ENCODE peak calls at places on chromosomes 1 and 21, in eight cellular contexts. One of them, this sample, is unnamed.

GRCh38 chr1:167328762-167329483 is 108.2 kb downstream of the POU2F1 start:
- DNase-seq in kidney: no peak
- DNase-seq in right atrium auricular region: no peak
- DNase-seq in AG04450: no peak
- DNase-seq in fibroblast of pulmonary artery: peak; percentile 5
- DNase-seq in choroid plexus epithelial cell: no peak
- DNase-seq in naive thymus-derived CD4-positive, alpha-beta T cell: no peak
- DNase-seq in hepatocyte: no peak
- DNase-seq in this sample: no peak

GRCh38 chr1:157775101-157775870 is 1.6 kb downstream of the FCRL2 start:
- DNase-seq in kidney: no peak
- DNase-seq in right atrium auricular region: no peak
- DNase-seq in AG04450: no peak
- DNase-seq in fibroblast of pulmonary artery: no peak
- DNase-seq in choroid plexus epithelial cell: no peak
- DNase-seq in naive thymus-derived CD4-positive, alpha-beta T cell: no peak
- DNase-seq in hepatocyte: no peak
- DNase-seq in this sample: no peak

GRCh38 chr1:171403396-171403795 is 81.9 kb upstream of the PRRC2C start:
- DNase-seq in kidney: no peak
- DNase-seq in right atrium auricular region: no peak
- DNase-seq in AG04450: no peak
- DNase-seq in fibroblast of pulmonary artery: peak; percentile 12
- DNase-seq in choroid plexus epithelial cell: peak; percentile 28
- DNase-seq in naive thymus-derived CD4-positive, alpha-beta T cell: no peak
- DNase-seq in hepatocyte: no peak
- DNase-seq in this sample: no peak

GRCh38 chr1:181391297-181391905 is 91.9 kb upstream of the CACNA1E start:
- DNase-seq in kidney: no peak
- DNase-seq in right atrium auricular region: no peak
- DNase-seq in AG04450: no peak
- DNase-seq in fibroblast of pulmonary artery: no peak
- DNase-seq in choroid plexus epithelial cell: no peak
- DNase-seq in naive thymus-derived CD4-positive, alpha-beta T cell: no peak
- DNase-seq in hepatocyte: no peak
- DNase-seq in this sample: no peak

GRCh38 chr1:42756956-42757891 is 9.6 kb downstream of the P3H1 start:
- DNase-seq in kidney: no peak
- DNase-seq in right atrium auricular region: no peak
- DNase-seq in AG04450: peak; percentile 39
- DNase-seq in fibroblast of pulmonary artery: peak; percentile 76
- DNase-seq in choroid plexus epithelial cell: peak; percentile 85
- DNase-seq in naive thymus-derived CD4-positive, alpha-beta T cell: no peak
- DNase-seq in hepatocyte: peak; percentile 76
- DNase-seq in this sample: peak; percentile 69

GRCh38 chr1:157145081-157145480 is 6.9 kb upstream of the ETV3 start:
- DNase-seq in kidney: no peak
- DNase-seq in right atrium auricular region: no peak
- DNase-seq in AG04450: no peak
- DNase-seq in fibroblast of pulmonary artery: no peak
- DNase-seq in choroid plexus epithelial cell: no peak
- DNase-seq in naive thymus-derived CD4-positive, alpha-beta T cell: no peak
- DNase-seq in hepatocyte: no peak
- DNase-seq in this sample: no peak

GRCh38 chr1:36329817-36330216 is 6.4 kb upstream of the EVA1B start:
- DNase-seq in kidney: no peak
- DNase-seq in right atrium auricular region: no peak
- DNase-seq in AG04450: no peak
- DNase-seq in fibroblast of pulmonary artery: no peak
- DNase-seq in choroid plexus epithelial cell: no peak
- DNase-seq in naive thymus-derived CD4-positive, alpha-beta T cell: no peak
- DNase-seq in hepatocyte: no peak
- DNase-seq in this sample: no peak

GRCh38 chr21:34511154-34511553 is 856 bp downstream of the KCNE1 start:
- DNase-seq in kidney: no peak
- DNase-seq in right atrium auricular region: peak; percentile 53
- DNase-seq in AG04450: no peak
- DNase-seq in fibroblast of pulmonary artery: no peak
- DNase-seq in choroid plexus epithelial cell: no peak
- DNase-seq in naive thymus-derived CD4-positive, alpha-beta T cell: no peak
- DNase-seq in hepatocyte: no peak
- DNase-seq in this sample: no peak

GRCh38 chr1:208135354-208135753 is 108.8 kb downstream of the PLXNA2 start:
- DNase-seq in kidney: no peak
- DNase-seq in right atrium auricular region: no peak
- DNase-seq in AG04450: no peak
- DNase-seq in fibroblast of pulmonary artery: peak; percentile 54
- DNase-seq in choroid plexus epithelial cell: peak; percentile 73
- DNase-seq in naive thymus-derived CD4-positive, alpha-beta T cell: no peak
- DNase-seq in hepatocyte: no peak
- DNase-seq in this sample: peak; percentile 38

GRCh38 chr1:11701981-11702803 is 10.7 kb downstream of the DRAXIN start:
- DNase-seq in kidney: no peak
- DNase-seq in right atrium auricular region: no peak
- DNase-seq in AG04450: no peak
- DNase-seq in fibroblast of pulmonary artery: no peak
- DNase-seq in choroid plexus epithelial cell: no peak
- DNase-seq in naive thymus-derived CD4-positive, alpha-beta T cell: no peak
- DNase-seq in hepatocyte: no peak
- DNase-seq in this sample: no peak

GRCh38 chr21:39803393-39803792 is 58.4 kb downstream of the IGSF5 start:
- DNase-seq in kidney: no peak
- DNase-seq in right atrium auricular region: no peak
- DNase-seq in AG04450: no peak
- DNase-seq in fibroblast of pulmonary artery: no peak
- DNase-seq in choroid plexus epithelial cell: no peak
- DNase-seq in naive thymus-derived CD4-positive, alpha-beta T cell: no peak
- DNase-seq in hepatocyte: no peak
- DNase-seq in this sample: no peak

GRCh38 chr21:14072761-14073535 is 137.8 kb downstream of the LIPI start:
- DNase-seq in kidney: peak; percentile 57
- DNase-seq in right atrium auricular region: peak; percentile 32
- DNase-seq in AG04450: no peak
- DNase-seq in fibroblast of pulmonary artery: no peak
- DNase-seq in choroid plexus epithelial cell: no peak
- DNase-seq in naive thymus-derived CD4-positive, alpha-beta T cell: no peak
- DNase-seq in hepatocyte: no peak
- DNase-seq in this sample: no peak

GRCh38 chr1:26832249-26832960 is 5.9 kb downstream of the ZDHHC18 start:
- DNase-seq in kidney: no peak
- DNase-seq in right atrium auricular region: no peak
- DNase-seq in AG04450: no peak
- DNase-seq in fibroblast of pulmonary artery: no peak
- DNase-seq in choroid plexus epithelial cell: no peak
- DNase-seq in naive thymus-derived CD4-positive, alpha-beta T cell: no peak
- DNase-seq in hepatocyte: no peak
- DNase-seq in this sample: no peak

GRCh38 chr1:26829214-26829911 is 2.9 kb downstream of the ZDHHC18 start:
- DNase-seq in kidney: no peak
- DNase-seq in right atrium auricular region: no peak
- DNase-seq in AG04450: no peak
- DNase-seq in fibroblast of pulmonary artery: no peak
- DNase-seq in choroid plexus epithelial cell: no peak
- DNase-seq in naive thymus-derived CD4-positive, alpha-beta T cell: no peak
- DNase-seq in hepatocyte: no peak
- DNase-seq in this sample: no peak

GRCh38 chr1:26831546-26832248 is 5.2 kb downstream of the ZDHHC18 start:
- DNase-seq in kidney: no peak
- DNase-seq in right atrium auricular region: no peak
- DNase-seq in AG04450: no peak
- DNase-seq in fibroblast of pulmonary artery: peak; percentile 8
- DNase-seq in choroid plexus epithelial cell: peak; percentile 45
- DNase-seq in naive thymus-derived CD4-positive, alpha-beta T cell: no peak
- DNase-seq in hepatocyte: peak; percentile 75
- DNase-seq in this sample: no peak

GRCh38 chr1:26831059-26831458 is 4.6 kb downstream of the ZDHHC18 start:
- DNase-seq in kidney: no peak
- DNase-seq in right atrium auricular region: no peak
- DNase-seq in AG04450: no peak
- DNase-seq in fibroblast of pulmonary artery: no peak
- DNase-seq in choroid plexus epithelial cell: no peak
- DNase-seq in naive thymus-derived CD4-positive, alpha-beta T cell: no peak
- DNase-seq in hepatocyte: no peak
- DNase-seq in this sample: no peak

GRCh38 chr1:26833432-26834405 is 7.2 kb downstream of the ZDHHC18 start:
- DNase-seq in kidney: peak; percentile 83
- DNase-seq in right atrium auricular region: no peak
- DNase-seq in AG04450: no peak
- DNase-seq in fibroblast of pulmonary artery: no peak
- DNase-seq in choroid plexus epithelial cell: peak; percentile 52
- DNase-seq in naive thymus-derived CD4-positive, alpha-beta T cell: peak; percentile 87
- DNase-seq in hepatocyte: no peak
- DNase-seq in this sample: no peak
- H3K4me3 ChIP-seq in kidney: no peak overlapping the region
- H3K4me3 ChIP-seq in right atrium auricular region: no peak overlapping the region
- H3K4me3 ChIP-seq in AG04450: no peak overlapping the region
- H3K4me3 ChIP-seq in fibroblast of pulmonary artery: no peak overlapping the region
- H3K4me3 ChIP-seq in choroid plexus epithelial cell: no peak overlapping the region
- H3K4me3 ChIP-seq in naive thymus-derived CD4-positive, alpha-beta T cell: peak overlapping the region; percentile 59
- H3K4me3 ChIP-seq in hepatocyte: no peak overlapping the region
- H3K4me3 ChIP-seq in this sample: no peak overlapping the region

GRCh38 chr21:43728467-43729390 is 9.8 kb downstream of the PDXK start:
- DNase-seq in kidney: peak; percentile 99
- DNase-seq in right atrium auricular region: peak; percentile 97
- DNase-seq in AG04450: peak; percentile 97
- DNase-seq in fibroblast of pulmonary artery: peak; percentile 99
- DNase-seq in choroid plexus epithelial cell: peak; percentile 99
- DNase-seq in naive thymus-derived CD4-positive, alpha-beta T cell: peak; percentile 60
- DNase-seq in hepatocyte: peak; percentile 97
- DNase-seq in this sample: peak; percentile 99
- H3K4me3 ChIP-seq in kidney: peak overlapping the region; percentile 52
- H3K4me3 ChIP-seq in right atrium auricular region: peak overlapping the region; percentile 43
- H3K4me3 ChIP-seq in AG04450: peak overlapping the region; percentile 65
- H3K4me3 ChIP-seq in fibroblast of pulmonary artery: peak overlapping the region; percentile 57
- H3K4me3 ChIP-seq in choroid plexus epithelial cell: peak overlapping the region; percentile 60
- H3K4me3 ChIP-seq in naive thymus-derived CD4-positive, alpha-beta T cell: peak overlapping the region; percentile 50
- H3K4me3 ChIP-seq in hepatocyte: peak overlapping the region; percentile 74
- H3K4me3 ChIP-seq in this sample: peak overlapping the region; percentile 40

GRCh38 chr1:153549741-153550397 is 811 bp upstream of the S100A3 start:
- DNase-seq in kidney: peak; percentile 67
- DNase-seq in right atrium auricular region: no peak
- DNase-seq in AG04450: no peak
- DNase-seq in fibroblast of pulmonary artery: no peak
- DNase-seq in choroid plexus epithelial cell: no peak
- DNase-seq in naive thymus-derived CD4-positive, alpha-beta T cell: no peak
- DNase-seq in hepatocyte: no peak
- DNase-seq in this sample: no peak

GRCh38 chr1:153550827-153551512 is 1.9 kb upstream of the S100A3 start:
- DNase-seq in kidney: peak; percentile 59
- DNase-seq in right atrium auricular region: no peak
- DNase-seq in AG04450: no peak
- DNase-seq in fibroblast of pulmonary artery: no peak
- DNase-seq in choroid plexus epithelial cell: no peak
- DNase-seq in naive thymus-derived CD4-positive, alpha-beta T cell: no peak
- DNase-seq in hepatocyte: no peak
- DNase-seq in this sample: no peak

GRCh38 chr1:153547560-153548551 is 1.2 kb downstream of the S100A3 start:
- DNase-seq in kidney: peak; percentile 63
- DNase-seq in right atrium auricular region: no peak
- DNase-seq in AG04450: no peak
- DNase-seq in fibroblast of pulmonary artery: no peak
- DNase-seq in choroid plexus epithelial cell: no peak
- DNase-seq in naive thymus-derived CD4-positive, alpha-beta T cell: no peak
- DNase-seq in hepatocyte: no peak
- DNase-seq in this sample: no peak

GRCh38 chr1:153550398-153550758 is 1.3 kb upstream of the S100A3 start:
- DNase-seq in kidney: peak; percentile 5
- DNase-seq in right atrium auricular region: no peak
- DNase-seq in AG04450: no peak
- DNase-seq in fibroblast of pulmonary artery: no peak
- DNase-seq in choroid plexus epithelial cell: no peak
- DNase-seq in naive thymus-derived CD4-positive, alpha-beta T cell: no peak
- DNase-seq in hepatocyte: no peak
- DNase-seq in this sample: no peak

DNA sequence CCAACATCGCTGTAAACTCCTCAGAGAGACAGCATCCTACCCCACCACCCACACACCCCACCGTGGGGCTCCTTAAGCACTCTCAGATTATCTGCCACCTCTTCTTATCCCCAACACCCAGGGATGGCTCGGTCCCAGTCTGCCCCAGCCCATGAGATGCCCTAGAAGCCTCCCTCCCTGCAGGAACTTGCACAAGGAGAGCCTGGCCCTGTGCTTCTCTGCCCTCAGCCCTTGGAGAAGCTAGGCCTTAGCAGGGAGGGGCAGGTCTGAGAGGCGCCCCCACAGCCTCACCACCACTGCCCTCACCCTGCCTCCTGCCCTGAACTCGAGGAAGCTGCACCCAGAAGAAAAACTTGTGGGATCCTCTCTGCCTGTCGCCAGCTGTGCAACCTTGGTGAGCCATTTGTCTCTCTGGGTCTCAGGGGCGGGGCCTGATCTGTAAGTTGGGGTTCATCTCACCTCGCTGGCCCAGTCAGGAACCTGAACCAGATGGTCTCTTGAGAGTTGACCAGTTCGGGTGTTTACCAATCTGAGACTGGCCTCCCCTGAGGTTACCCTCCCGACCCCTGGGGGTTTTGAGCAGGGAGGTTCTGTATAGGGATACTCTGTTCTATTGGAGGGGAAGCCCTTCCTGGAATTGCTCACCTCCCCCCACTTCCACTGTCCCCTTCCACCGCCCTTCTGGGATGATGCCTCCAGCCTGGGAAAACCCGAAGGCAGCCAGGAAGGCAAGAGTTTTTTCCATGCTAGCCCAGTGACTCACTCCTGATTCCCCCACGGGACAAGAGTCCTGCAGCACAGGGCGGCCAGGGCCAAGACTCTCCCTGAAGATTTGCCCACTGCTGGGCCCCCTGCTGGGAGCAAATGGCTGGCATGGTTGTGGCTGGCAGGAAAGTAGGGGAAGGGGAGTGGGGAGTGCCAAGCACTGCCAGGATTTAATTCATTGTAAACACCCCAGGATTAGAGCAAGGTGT is at the start of gene S100A3:
- DNase-seq in kidney: peak; percentile 92
- DNase-seq in right atrium auricular region: peak; percentile 92
- DNase-seq in AG04450: no peak
- DNase-seq in fibroblast of pulmonary artery: peak; percentile 88
- DNase-seq in choroid plexus epithelial cell: peak; percentile 64
- DNase-seq in naive thymus-derived CD4-positive, alpha-beta T cell: no peak
- DNase-seq in hepatocyte: peak; percentile 73
- DNase-seq in this sample: peak; percentile 77
- H3K4me3 ChIP-seq in kidney: no peak within 1 kb of the TSS
- H3K4me3 ChIP-seq in right atrium auricular region: no peak within 1 kb of the TSS
- H3K4me3 ChIP-seq in AG04450: no peak within 1 kb of the TSS
- H3K4me3 ChIP-seq in fibroblast of pulmonary artery: no peak within 1 kb of the TSS
- H3K4me3 ChIP-seq in choroid plexus epithelial cell: no peak within 1 kb of the TSS
- H3K4me3 ChIP-seq in naive thymus-derived CD4-positive, alpha-beta T cell: no peak within 1 kb of the TSS
- H3K4me3 ChIP-seq in hepatocyte: no peak within 1 kb of the TSS
- H3K4me3 ChIP-seq in this sample: no peak within 1 kb of the TSS

GRCh38 chr1:112701227-112702066 is 5.5 kb downstream of the RHOC start:
- DNase-seq in kidney: peak; percentile 82
- DNase-seq in right atrium auricular region: no peak
- DNase-seq in AG04450: no peak
- DNase-seq in fibroblast of pulmonary artery: no peak
- DNase-seq in choroid plexus epithelial cell: no peak
- DNase-seq in naive thymus-derived CD4-positive, alpha-beta T cell: no peak
- DNase-seq in hepatocyte: no peak
- DNase-seq in this sample: no peak
- H3K4me3 ChIP-seq in kidney: no peak overlapping the region
- H3K4me3 ChIP-seq in right atrium auricular region: no peak overlapping the region
- H3K4me3 ChIP-seq in AG04450: peak overlapping the region; percentile 7
- H3K4me3 ChIP-seq in fibroblast of pulmonary artery: no peak overlapping the region
- H3K4me3 ChIP-seq in choroid plexus epithelial cell: no peak overlapping the region
- H3K4me3 ChIP-seq in naive thymus-derived CD4-positive, alpha-beta T cell: no peak overlapping the region
- H3K4me3 ChIP-seq in hepatocyte: no peak overlapping the region
- H3K4me3 ChIP-seq in this sample: no peak overlapping the region